ENCODE peak calls at places on chromosomes 11 and 22, in four cellular contexts. M is activated CD4-positive, CD25-positive, alpha-beta regulatory T cell treated with anti-CD3 and anti-CD28 coated beads, Interleukin-2, amount 50 U/mL, for 16 hours; T is heart right ventricle; F is left cardiac atrium. G is an unnamed sample.

GRCh38 chr11:125402436-125402835 is 93.6 kb downstream of the FEZ1 start:
- DNase-seq in T (no peak), M (no peak), F (no peak), G (no peak)

GRCh38 chr11:78694152-78694551 is 119.5 kb upstream of the NARS2 start:
- DNase-seq in T (no peak), M (no peak), F (no peak), G (no peak)

GRCh38 chr22:36873614-36874308 is 13.0 kb downstream of the NCF4 start:
- DNase-seq in M (peak), F (peak), T (peak), G (peak)

GRCh38 chr11:64152841-64153691 is 12.8 kb downstream of the MACROD1 start:
- DNase-seq in M (peak), T (peak), F (peak), G (peak)

GRCh38 chr11:16604784-16605439 is 133.5 kb upstream of the C11orf58 start:
- DNase-seq in M (no peak), T (peak), F (peak), G (no peak)

GRCh38 chr22:36405671-36406070 is 17.9 kb upstream of the MYH9 start:
- DNase-seq in F (no peak), T (no peak), M (peak), G (no peak)

GRCh38 chr11:66969584-66970205 is 5.4 kb upstream of the C11orf86 start:
- DNase-seq in T (no peak), M (no peak), F (no peak), G (no peak)

GRCh38 chr11:102347526-102348331 is 715 bp downstream of the BIRC2 start:
- DNase-seq in M (no peak), T (no peak), F (no peak), G (peak)

GRCh38 chr11:35677904-35678303 is 15.3 kb downstream of the TRIM44 start:
- DNase-seq in T (no peak), M (no peak), F (no peak), G (no peak)

GRCh38 chr11:64571410-64572091 is 19.5 kb upstream of the SLC22A12 start:
- DNase-seq in F (no peak), T (no peak), M (no peak), G (no peak)

G was measured in midbrain.